ENCODE peak calls at places on chromosomes 7 and 10, in four cellular contexts. B is uterus, N is upper lobe of right lung, R is stomach. X is an unnamed sample.

GRCh38 chr7:142603870-142604448 is 145.3 kb upstream of the PRSS1 start:
- DNase-seq in B (no peak), N (no peak), R (peak; percentile 39), X (peak; percentile 57)

GRCh38 chr10:122461367-122461728 is at the start of gene HTRA1:
- DNase-seq in B (peak; percentile 75), N (peak; percentile 87), R (peak; percentile 56), X (peak; percentile 63)

GRCh38 chr7:142812437-142813215 is 41.9 kb downstream of the PRSS2 start:
- DNase-seq in B (no peak), N (no peak), R (no peak), X (no peak)

GRCh38 chr7:151694828-151695580 is 175.3 kb upstream of the RHEB start:
- DNase-seq in B (no peak), N (no peak), R (no peak), X (peak; percentile 57)

GRCh38 chr10:32139223-32140073 is 83.2 kb upstream of the KIF5B start:
- DNase-seq in B (peak; percentile 76), N (peak; percentile 89), R (peak; percentile 68), X (peak; percentile 89)

GRCh38 chr7:143373255-143373794 is 7.8 kb upstream of the ZYX start:
- DNase-seq in B (no peak), N (no peak), R (no peak), X (no peak)

GRCh38 chr7:47383064-47383463 is 198.8 kb downstream of the TNS3 start:
- DNase-seq in B (no peak), N (no peak), R (peak; percentile 16), X (no peak)

GRCh38 chr10:13062813-13063212 is 37.1 kb upstream of the OPTN start:
- DNase-seq in B (no peak), N (no peak), R (no peak), X (no peak)

GRCh38 chr7:137967143-137968018 is 34.5 kb downstream of the CREB3L2 start:
- DNase-seq in B (no peak), N (no peak), R (no peak), X (no peak)

GRCh38 chr7:77308792-77309191 is 107.4 kb downstream of the GSAP start:
- DNase-seq in B (no peak), N (no peak), R (no peak), X (no peak)

GRCh38 chr7:94368371-94368791 is 26.3 kb upstream of the COL1A2 start:
- DNase-seq in B (peak; percentile 34), N (no peak), R (no peak), X (no peak)

GRCh38 chr10:86614853-86615252 is 39.5 kb upstream of the OPN4 start:
- DNase-seq in B (no peak), N (no peak), R (no peak), X (no peak)

GRCh38 chr10:18100664-18101063 is 39.6 kb upstream of the CACNB2 start:
- DNase-seq in B (no peak), N (no peak), R (no peak), X (no peak)

GRCh38 chr7:79548616-79549206 is 95.2 kb upstream of the MAGI2 start:
- DNase-seq in B (no peak), N (no peak), R (no peak), X (no peak)

GRCh38 chr7:94183289-94183749 is 179.2 kb upstream of the BET1 start:
- DNase-seq in B (peak; percentile 15), N (no peak), R (no peak), X (no peak)

GRCh38 chr7:46089281-46089680 is 168.2 kb upstream of the IGFBP3 start:
- DNase-seq in B (no peak), N (no peak), R (no peak), X (no peak)

GRCh38 chr7:73723813-73724212 is 4.3 kb upstream of the STX1A start:
- DNase-seq in B (no peak), N (no peak), R (no peak), X (no peak)

GRCh38 chr10:68345621-68346020 is 12.9 kb upstream of the PBLD start:
- DNase-seq in B (no peak), N (no peak), R (no peak), X (no peak)

GRCh38 chr7:151236406-151236805 is 4.1 kb downstream of the CHPF2 start:
- DNase-seq in B (no peak), N (no peak), R (no peak), X (no peak)

GRCh38 chr10:79392020-79392398 is 44.7 kb downstream of the PPIF start:
- DNase-seq in B (no peak), N (peak; percentile 56), R (peak; percentile 21), X (no peak)

GRCh38 chr10:8416192-8416701 is 361.8 kb downstream of the GATA3 start:
- DNase-seq in B (no peak), N (no peak), R (no peak), X (no peak)

DNA sequence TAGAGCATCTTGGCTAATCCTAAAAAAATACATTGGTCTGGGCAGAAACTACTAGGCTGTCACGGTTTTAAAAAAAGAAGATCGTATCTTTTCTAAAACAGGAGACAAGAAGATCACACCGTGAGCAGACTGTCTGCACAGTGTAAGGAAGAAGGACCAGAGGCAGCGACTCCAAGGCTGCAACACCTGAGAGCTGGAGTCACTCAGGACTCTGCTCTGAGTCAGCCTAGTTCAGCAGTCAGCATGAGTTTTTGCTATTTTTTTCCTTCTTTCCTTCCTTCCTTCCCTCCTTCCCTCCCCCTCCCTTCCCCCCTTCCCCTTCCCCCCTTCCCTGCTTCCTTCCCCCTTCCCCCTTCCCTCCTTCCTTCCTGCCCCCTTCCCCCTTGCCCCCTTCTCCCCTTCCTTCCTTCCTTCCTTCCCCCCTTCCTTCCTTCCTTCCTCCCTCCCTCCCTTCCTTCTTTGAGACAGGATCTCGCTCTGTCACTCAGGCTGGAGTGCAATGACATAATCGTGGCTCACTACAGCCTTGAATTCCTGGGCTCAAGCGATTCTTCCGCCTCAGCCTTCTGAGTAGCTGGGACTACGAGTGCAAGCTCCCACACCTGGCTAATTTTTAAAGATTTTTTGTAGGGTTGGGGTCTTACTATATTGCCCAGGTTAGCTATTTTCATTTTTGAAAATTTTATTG is 24.4 kb downstream of the BAG3 start:
- DNase-seq in B (no peak), N (no peak), R (no peak), X (no peak)
- H3K27ac ChIP-seq in B (no peak overlapping the region), N (no peak overlapping the region), R (no peak overlapping the region), X (no peak overlapping the region)

DNA sequence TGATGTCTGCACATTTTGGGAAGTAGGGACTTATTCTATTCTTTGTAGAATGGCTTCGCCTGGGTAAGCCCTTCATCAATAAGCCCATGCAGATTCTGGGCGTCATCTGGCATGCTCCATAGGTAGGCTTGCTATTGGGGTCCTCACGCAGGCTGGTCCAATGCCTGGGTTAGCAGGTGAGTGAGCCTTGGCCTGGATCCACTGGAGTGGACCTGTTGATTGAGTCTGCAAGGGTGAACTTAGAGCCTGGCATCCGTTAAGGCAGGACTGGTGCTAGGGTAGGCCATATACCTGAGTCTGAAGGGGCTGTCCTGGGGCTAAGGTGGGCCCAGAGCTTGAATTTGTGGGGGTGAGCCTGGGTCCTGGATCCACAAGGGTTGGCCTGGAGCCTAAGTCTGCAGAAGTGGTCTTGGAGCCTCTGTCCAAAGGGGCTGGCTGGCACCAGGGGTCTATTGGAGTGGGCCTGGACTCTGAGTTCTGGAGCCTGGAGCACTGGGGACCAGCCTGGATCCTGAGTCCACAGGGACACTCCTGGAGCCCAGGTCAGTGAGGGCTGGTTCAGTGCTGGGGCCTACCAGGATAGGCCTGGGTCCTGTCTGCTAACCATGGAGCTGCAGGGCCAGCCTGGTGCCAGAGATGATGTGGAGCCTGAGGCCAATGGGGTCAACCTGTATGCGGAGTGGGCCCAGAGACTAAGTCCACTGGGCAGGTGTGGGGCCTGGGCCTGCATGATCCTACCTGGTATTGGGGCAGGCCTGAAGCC is 297.7 kb downstream of the PTPRN2 start:
- DNase-seq in B (no peak), N (no peak), R (peak; percentile 21), X (no peak)
- H3K27me3 ChIP-seq in B (no peaks in the 10 kb centered on the region), N (no peaks in the 10 kb centered on the region), R (no peaks in the 10 kb centered on the region), X (no peaks in the 10 kb centered on the region)

DNA sequence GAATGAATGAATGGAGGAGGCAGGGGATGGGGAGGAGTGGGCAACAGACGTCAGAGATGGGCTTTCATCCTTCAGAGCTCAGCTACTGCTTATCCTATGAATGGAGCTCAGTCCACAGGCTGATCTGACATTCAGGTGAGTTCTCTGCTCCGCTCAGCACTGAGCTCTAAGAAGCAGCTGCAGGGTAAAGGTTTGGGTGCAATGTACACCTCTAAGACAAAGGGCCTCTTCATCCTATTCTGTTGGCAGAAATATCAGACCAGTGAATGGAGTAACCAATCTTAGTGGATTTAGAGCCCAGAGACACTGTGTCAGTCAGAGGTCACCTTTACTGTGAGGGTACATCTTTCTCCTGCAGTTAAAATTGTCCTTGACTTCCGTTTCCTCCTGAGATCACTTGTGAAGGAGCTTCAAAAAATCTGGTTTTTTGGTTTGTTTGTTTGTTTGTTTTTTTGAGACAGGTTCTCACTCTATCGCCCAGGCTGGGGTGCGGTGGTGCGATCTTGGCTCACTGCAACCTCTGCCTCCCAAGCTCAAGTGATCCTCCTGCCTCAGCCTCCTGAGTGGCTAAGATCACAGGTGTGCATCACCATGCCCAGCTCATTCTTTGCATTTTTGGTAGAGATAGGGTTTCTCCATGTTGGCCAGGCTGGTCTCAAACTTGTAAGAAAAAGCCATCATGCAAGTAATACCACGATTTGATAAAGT is 5.1 kb upstream of the CCZ1B start:
- DNase-seq in B (no peak), N (no peak), R (no peak), X (no peak)
- H3K27ac ChIP-seq in B (no peak overlapping the region), N (no peak overlapping the region), R (no peak overlapping the region), X (no peak overlapping the region)

DNA sequence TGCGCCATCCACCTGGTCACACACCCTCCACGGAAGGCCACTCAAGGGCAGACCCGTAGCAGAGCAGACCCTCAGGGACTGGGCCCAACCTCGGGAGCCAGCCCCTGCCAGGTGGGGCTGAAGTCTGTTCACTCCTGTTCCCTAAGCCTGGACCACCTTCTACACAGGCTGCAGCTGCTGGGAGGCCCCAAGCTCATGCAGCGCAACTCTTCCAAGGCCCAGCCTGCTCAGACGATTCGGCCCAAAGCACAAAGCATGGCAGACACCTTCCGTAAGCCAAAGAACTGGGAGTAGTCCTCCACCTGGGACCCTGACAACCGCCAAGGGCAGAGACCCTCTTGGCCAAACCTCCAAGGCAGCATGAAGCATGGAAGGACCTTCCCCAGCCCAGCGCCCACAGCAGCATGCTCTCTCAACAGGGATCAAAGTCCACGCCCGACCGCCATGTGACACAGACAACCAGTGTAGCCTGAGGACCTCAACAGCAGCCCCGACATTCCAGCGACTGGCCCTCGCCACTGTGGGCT is 11.5 kb downstream of the SHH start:
- DNase-seq in B (no peak), N (peak; percentile 52), R (no peak), X (no peak)
- H3K27me3 ChIP-seq in B (peaks cover 29% of the 10 kb centered on the region), N (peaks cover 61% of the 10 kb centered on the region), R (no peaks in the 10 kb centered on the region), X (peaks cover 19% of the 10 kb centered on the region)

GRCh38 chr7:87154166-87154565 is 1.9 kb downstream of the DMTF1 start:
- DNase-seq in B (no peak), N (no peak), R (no peak), X (no peak)
- H3K27ac ChIP-seq in B (peak overlapping the region; percentile 96), N (peak overlapping the region; percentile 32), R (peak overlapping the region; percentile 100), X (peak overlapping the region; percentile 95)

DNA sequence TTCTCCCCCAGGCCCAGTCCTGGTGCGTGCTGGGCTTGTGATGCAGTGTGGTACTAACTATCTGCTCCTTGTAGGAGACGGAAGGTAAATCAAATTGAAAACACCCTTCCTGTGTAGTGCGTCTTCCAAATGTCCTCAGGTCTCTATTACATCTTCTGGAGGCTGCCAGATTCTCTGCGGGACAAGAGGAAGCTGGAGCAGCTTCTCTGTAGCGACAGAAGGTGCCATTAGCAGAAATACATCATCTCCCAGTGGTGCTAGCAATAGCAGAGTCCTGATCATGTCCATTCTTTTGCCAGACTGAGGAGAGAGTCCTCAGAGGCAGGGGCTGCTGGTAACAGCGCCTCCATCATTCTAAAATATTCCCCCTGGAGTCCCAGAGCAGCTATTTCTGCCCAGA is 675.2 kb downstream of the LRMDA start:
- DNase-seq in B (no peak), N (no peak), R (no peak), X (no peak)
- H3K27me3 ChIP-seq in B (no peaks in the 10 kb centered on the region), N (no peaks in the 10 kb centered on the region), R (no peaks in the 10 kb centered on the region), X (no peaks in the 10 kb centered on the region)

X was measured in colonic mucosa.